ENCODE peak calls at places on chromosomes 7 and 10, in eight cellular contexts. R, K, H, I, P, N, D and J are unnamed samples.
A peak's percentile ranks its signal among the peaks of the same experiment; 100 is the strongest.

GRCh38 chr7:40437498-40437897 is 302.7 kb downstream of the SUGCT start:
- DNase-seq in R (peak; percentile 21), K (no peak), H (peak; percentile 99), I (no peak), P (peak; percentile 87), N (no peak), D (no peak), J (peak; percentile 65)

GRCh38 chr7:100477871-100478248 is 1.2 kb downstream of the TSC22D4 start:
- DNase-seq in R (no peak), K (no peak), H (no peak), I (no peak), P (no peak), N (no peak), D (no peak), J (peak; percentile 89)

GRCh38 chr7:132345730-132346129 is 230.5 kb downstream of the PLXNA4 start:
- DNase-seq in R (no peak), K (no peak), H (no peak), I (no peak), P (no peak), N (no peak), D (no peak), J (no peak)

GRCh38 chr7:51067757-51068156 is 248.9 kb downstream of the COBL start:
- DNase-seq in R (peak; percentile 35), K (peak; percentile 56), H (peak; percentile 52), I (peak; percentile 83), P (peak; percentile 42), N (peak; percentile 87), D (peak; percentile 41), J (peak; percentile 92)

GRCh38 chr10:122342293-122343134 is 32.0 kb upstream of the PLEKHA1 start:
- DNase-seq in R (peak; percentile 39), K (peak; percentile 44), H (peak; percentile 14), I (peak; percentile 57), P (peak; percentile 46), N (peak; percentile 61), D (peak; percentile 44), J (peak; percentile 77)

GRCh38 chr10:43135064-43135463 is 3.2 kb upstream of the CSGALNACT2 start:
- DNase-seq in R (no peak), K (no peak), H (no peak), I (no peak), P (no peak), N (no peak), D (no peak), J (no peak)

GRCh38 chr7:157548691-157549265 is 212.0 kb downstream of the DNAJB6 start:
- DNase-seq in R (no peak), K (no peak), H (no peak), I (no peak), P (no peak), N (no peak), D (no peak), J (peak; percentile 69)

GRCh38 chr7:68217426-68217825 is 1220.8 kb downstream of the TYW1 start:
- DNase-seq in R (no peak), K (no peak), H (no peak), I (no peak), P (no peak), N (no peak), D (no peak), J (no peak)

GRCh38 chr7:149072438-149072775 is 18.1 kb downstream of the ZNF786 start:
- DNase-seq in R (no peak), K (no peak), H (no peak), I (no peak), P (no peak), N (no peak), D (no peak), J (no peak)

GRCh38 chr7:123871998-123872867 is 27.3 kb downstream of the HYAL4 start:
- DNase-seq in R (peak; percentile 51), K (peak; percentile 8), H (peak; percentile 8), I (peak; percentile 74), P (peak; percentile 45), N (no peak), D (no peak), J (no peak)

GRCh38 chr10:4215963-4216575 is 431.1 kb upstream of the KLF6 start:
- DNase-seq in R (no peak), K (no peak), H (no peak), I (no peak), P (no peak), N (no peak), D (no peak), J (no peak)

GRCh38 chr7:149071641-149072437 is 18.7 kb downstream of the ZNF786 start:
- DNase-seq in R (peak; percentile 88), K (peak; percentile 13), H (no peak), I (peak; percentile 78), P (no peak), N (no peak), D (no peak), J (no peak)

GRCh38 chr10:11146402-11147171 is 128.9 kb downstream of the CELF2 start:
- DNase-seq in R (no peak), K (no peak), H (peak; percentile 57), I (no peak), P (no peak), N (no peak), D (no peak), J (no peak)

GRCh38 chr7:2641406-2642393 is 9.9 kb downstream of the TTYH3 start:
- DNase-seq in R (no peak), K (peak; percentile 94), H (peak; percentile 97), I (peak; percentile 94), P (peak; percentile 76), N (peak; percentile 94), D (peak; percentile 87), J (peak; percentile 98)

GRCh38 chr10:128537888-128538287 is 411.7 kb upstream of the MKI67 start:
- DNase-seq in R (no peak), K (no peak), H (no peak), I (no peak), P (no peak), N (no peak), D (no peak), J (no peak)

GRCh38 chr10:22554481-22555182 is 159.7 kb downstream of the PIP4K2A start:
- DNase-seq in R (no peak), K (peak; percentile 64), H (peak; percentile 90), I (peak; percentile 82), P (no peak), N (peak; percentile 86), D (peak; percentile 82), J (peak; percentile 80)

GRCh38 chr10:21500578-21500910 is 24.9 kb downstream of the SKIDA1 start:
- DNase-seq in R (no peak), K (no peak), H (no peak), I (peak; percentile 91), P (no peak), N (no peak), D (no peak), J (peak; percentile 59)

GRCh38 chr10:63166742-63167258 is 33.7 kb downstream of the NRBF2 start:
- DNase-seq in R (peak; percentile 64), K (peak; percentile 32), H (peak; percentile 56), I (peak; percentile 75), P (peak; percentile 59), N (no peak), D (peak; percentile 46), J (no peak)

GRCh38 chr10:86524225-86524982 is 2.8 kb upstream of the WAPL start:
- DNase-seq in R (no peak), K (no peak), H (no peak), I (no peak), P (no peak), N (no peak), D (no peak), J (peak; percentile 6)

GRCh38 chr10:86522385-86522855 is 828 bp upstream of the WAPL start:
- DNase-seq in R (no peak), K (no peak), H (no peak), I (no peak), P (peak; percentile 21), N (no peak), D (no peak), J (peak; percentile 35)

GRCh38 chr10:86520871-86521619 is 547 bp downstream of the WAPL start:
- DNase-seq in R (peak; percentile 12), K (peak; percentile 49), H (peak; percentile 41), I (peak; percentile 71), P (peak; percentile 56), N (no peak), D (peak; percentile 21), J (peak; percentile 94)

GRCh38 chr10:86521620-86522384 is at the start of gene WAPL:
- DNase-seq in R (peak; percentile 81), K (peak; percentile 97), H (peak; percentile 79), I (peak; percentile 98), P (peak; percentile 92), N (peak; percentile 95), D (peak; percentile 93), J (peak; percentile 100)

GRCh38 chr10:86523348-86523747 is 1.8 kb upstream of the WAPL start:
- DNase-seq in R (peak; percentile 19), K (no peak), H (no peak), I (peak; percentile 59), P (peak; percentile 12), N (no peak), D (no peak), J (peak; percentile 89)
- TF ChIP-seq CTCF in R (peak; percentile 23), K (no peak), H (peak; percentile 18), I (peak; percentile 47), P (peak; percentile 22), N (no peak), D (no peak), J (peak; percentile 31)

GRCh38 chr10:13327516-13327915 is 20.6 kb downstream of the SEPHS1 start:
- DNase-seq in R (no peak), K (no peak), H (no peak), I (no peak), P (no peak), N (no peak), D (no peak), J (no peak)
- H3K36me3 ChIP-seq in R (peaks cover 31% of the 10 kb centered on the region), K (peaks cover 97% of the 10 kb centered on the region), H (peaks cover 41% of the 10 kb centered on the region), I (peaks cover 19% of the 10 kb centered on the region), P (peaks cover 22% of the 10 kb centered on the region), N (peaks cover 84% of the 10 kb centered on the region), D (no peaks in the 10 kb centered on the region), J (peaks cover 64% of the 10 kb centered on the region)

DNA sequence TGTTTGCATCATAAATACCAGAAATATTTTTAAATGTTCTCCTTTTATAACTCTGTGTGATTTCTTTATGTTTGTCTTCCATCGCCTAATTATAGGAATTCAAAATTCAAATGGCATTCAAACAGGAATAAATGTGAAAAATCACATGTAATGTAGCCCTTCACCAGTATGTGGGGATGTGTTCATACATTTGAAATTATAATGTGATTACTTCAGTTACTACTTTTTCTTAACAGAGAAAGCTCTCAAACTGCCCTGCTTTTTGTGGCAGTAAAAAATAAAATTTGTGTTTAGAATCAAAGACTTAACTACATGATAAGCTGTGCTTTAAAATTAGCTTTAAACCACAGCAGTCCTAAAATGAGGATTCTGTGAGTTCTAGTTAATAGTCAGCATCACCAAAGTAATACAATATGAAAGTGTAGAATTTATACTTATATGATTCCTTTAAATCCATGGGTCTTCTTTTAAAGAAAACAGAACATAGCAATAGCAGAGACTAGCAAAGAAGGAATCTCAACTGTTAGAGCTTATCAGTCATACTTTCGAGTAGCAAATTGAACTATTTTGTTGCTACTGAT is 7.8 kb upstream of the HERC4 start:
- DNase-seq in R (no peak), K (no peak), H (no peak), I (no peak), P (no peak), N (no peak), D (no peak), J (peak; percentile 43)
- TF ChIP-seq CTCF in R (peak; percentile 84), K (peak; percentile 48), H (peak; percentile 62), I (peak; percentile 16), P (peak; percentile 64), N (no peak), D (peak; percentile 31), J (peak; percentile 71)

DNA sequence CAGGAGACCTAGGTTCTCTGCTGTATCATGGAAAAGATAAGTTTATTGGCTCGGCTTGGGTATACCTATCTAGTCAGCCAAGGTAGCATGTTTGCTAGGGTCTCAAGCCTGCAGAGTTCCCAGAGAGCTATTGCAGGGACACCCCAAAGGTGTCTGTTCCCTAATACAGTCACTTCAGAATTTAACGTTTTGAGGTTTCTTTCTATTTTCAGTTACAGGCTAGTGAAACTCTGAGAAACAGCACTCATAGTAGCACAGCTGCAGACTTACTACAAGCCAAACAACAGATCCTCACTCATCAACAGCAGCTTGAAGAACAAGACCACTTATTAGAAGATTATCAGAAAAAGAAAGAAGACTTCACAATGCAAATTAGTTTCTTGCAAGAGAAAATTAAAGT is 54.7 kb downstream of the AKAP9 start:
- DNase-seq in R (no peak), K (no peak), H (no peak), I (no peak), P (no peak), N (no peak), D (no peak), J (no peak)
- H3K36me3 ChIP-seq in R (peaks cover 8% of the 10 kb centered on the region), K (peaks cover 65% of the 10 kb centered on the region), H (peaks cover 28% of the 10 kb centered on the region), I (peaks cover 19% of the 10 kb centered on the region), P (peaks cover 27% of the 10 kb centered on the region), N (peaks cover 43% of the 10 kb centered on the region), D (no peaks in the 10 kb centered on the region), J (peaks cover 43% of the 10 kb centered on the region)